ENCODE peak calls at places on chromosome 14, in six cellular contexts. E, H, I, W, P and T are unnamed samples.

GRCh38 chr14:102803139-102803538 is 25.9 kb downstream of the TRAF3 start:
- DNase-seq in E (no peak), H (no peak), I (no peak), W (no peak), P (no peak), T (no peak)

GRCh38 chr14:33679461-33680225 is 271.2 kb downstream of the EGLN3 start:
- DNase-seq in E (no peak), H (no peak), I (no peak), W (no peak), P (no peak), T (no peak)

GRCh38 chr14:69648480-69649414 is 37.4 kb downstream of the SUSD6 start:
- DNase-seq in E (no peak), H (no peak), I (no peak), W (no peak), P (no peak), T (no peak)

GRCh38 chr14:75771614-75772013 is 110.6 kb downstream of the TTLL5 start:
- DNase-seq in E (no peak), H (no peak), I (no peak), W (no peak), P (no peak), T (no peak)

GRCh38 chr14:56005580-56006053 is 112.6 kb upstream of the PELI2 start:
- DNase-seq in E (no peak), H (no peak), I (no peak), W (no peak), P (no peak), T (no peak)

GRCh38 chr14:104864267-104865068 is 600 bp upstream of the CEP170B start:
- DNase-seq in E (peak; percentile 91), H (peak; percentile 74), I (peak; percentile 55), W (peak; percentile 23), P (no peak), T (peak; percentile 88)

GRCh38 chr14:69687963-69688649 is 76.7 kb downstream of the SUSD6 start:
- DNase-seq in E (no peak), H (no peak), I (no peak), W (no peak), P (no peak), T (no peak)

GRCh38 chr14:58072288-58073071 is 79.5 kb downstream of the ARMH4 start:
- DNase-seq in E (no peak), H (no peak), I (peak; percentile 35), W (no peak), P (no peak), T (no peak)

GRCh38 chr14:93676416-93676958 is 111.8 kb downstream of the PRIMA1 start:
- DNase-seq in E (no peak), H (no peak), I (no peak), W (no peak), P (no peak), T (no peak)

GRCh38 chr14:68016243-68016914 is 196.8 kb downstream of the RAD51B start:
- DNase-seq in E (no peak), H (no peak), I (no peak), W (no peak), P (no peak), T (no peak)

GRCh38 chr14:104316121-104316722 is 177.8 kb downstream of the KIF26A start:
- DNase-seq in E (peak; percentile 71), H (no peak), I (no peak), W (no peak), P (no peak), T (no peak)

GRCh38 chr14:88562532-88562830 is 356 bp upstream of the ZC3H14 start:
- DNase-seq in E (no peak), H (no peak), I (no peak), W (no peak), P (no peak), T (no peak)

GRCh38 chr14:88562831-88563686 is at the start of gene ZC3H14:
- DNase-seq in E (peak; percentile 98), H (peak; percentile 90), I (peak; percentile 73), W (peak; percentile 91), P (peak; percentile 54), T (peak; percentile 93)

GRCh38 chr14:88556581-88556980 is 1.8 kb upstream of the PTPN21 start:
- DNase-seq in E (no peak), H (no peak), I (no peak), W (no peak), P (no peak), T (no peak)

GRCh38 chr14:88563845-88564244 is 1.0 kb downstream of the ZC3H14 start:
- DNase-seq in E (no peak), H (no peak), I (no peak), W (no peak), P (no peak), T (no peak)

GRCh38 chr14:88559852-88560251 is 3.0 kb upstream of the ZC3H14 start:
- DNase-seq in E (no peak), H (no peak), I (no peak), W (no peak), P (no peak), T (no peak)
- TF ChIP-seq CTCF in E (no peak), H (no peak), I (peak; percentile 48), W (peak; percentile 51), P (peak; percentile 25), T (peak; percentile 36)

DNA sequence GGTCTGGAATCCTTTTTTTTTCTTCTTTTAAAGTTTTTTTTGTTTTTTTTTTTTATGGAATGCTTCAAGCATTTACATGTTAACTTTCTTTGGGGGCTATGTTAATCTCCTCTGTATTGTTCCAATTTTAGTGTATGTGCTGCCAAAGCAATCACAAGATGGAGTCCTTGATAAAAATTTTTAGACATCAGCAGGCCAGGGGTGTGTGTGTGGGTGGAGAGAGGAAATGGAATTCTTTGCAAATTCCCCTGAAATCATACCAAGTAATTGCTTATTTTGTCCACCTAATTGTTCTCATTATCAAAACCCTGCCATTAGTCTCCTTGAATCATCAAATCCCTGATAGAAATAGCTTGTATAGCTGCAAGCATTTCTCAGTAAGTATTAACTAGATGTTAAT is 21.7 kb downstream of the RNF212B start:
- DNase-seq in E (no peak), H (no peak), I (no peak), W (no peak), P (no peak), T (no peak)
- H3K27me3 ChIP-seq in E (no peaks in the 10 kb centered on the region), H (no peaks in the 10 kb centered on the region), I (no peaks in the 10 kb centered on the region), W (peaks cover 21% of the 10 kb centered on the region), P (peaks cover 5% of the 10 kb centered on the region), T (no peaks in the 10 kb centered on the region)

DNA sequence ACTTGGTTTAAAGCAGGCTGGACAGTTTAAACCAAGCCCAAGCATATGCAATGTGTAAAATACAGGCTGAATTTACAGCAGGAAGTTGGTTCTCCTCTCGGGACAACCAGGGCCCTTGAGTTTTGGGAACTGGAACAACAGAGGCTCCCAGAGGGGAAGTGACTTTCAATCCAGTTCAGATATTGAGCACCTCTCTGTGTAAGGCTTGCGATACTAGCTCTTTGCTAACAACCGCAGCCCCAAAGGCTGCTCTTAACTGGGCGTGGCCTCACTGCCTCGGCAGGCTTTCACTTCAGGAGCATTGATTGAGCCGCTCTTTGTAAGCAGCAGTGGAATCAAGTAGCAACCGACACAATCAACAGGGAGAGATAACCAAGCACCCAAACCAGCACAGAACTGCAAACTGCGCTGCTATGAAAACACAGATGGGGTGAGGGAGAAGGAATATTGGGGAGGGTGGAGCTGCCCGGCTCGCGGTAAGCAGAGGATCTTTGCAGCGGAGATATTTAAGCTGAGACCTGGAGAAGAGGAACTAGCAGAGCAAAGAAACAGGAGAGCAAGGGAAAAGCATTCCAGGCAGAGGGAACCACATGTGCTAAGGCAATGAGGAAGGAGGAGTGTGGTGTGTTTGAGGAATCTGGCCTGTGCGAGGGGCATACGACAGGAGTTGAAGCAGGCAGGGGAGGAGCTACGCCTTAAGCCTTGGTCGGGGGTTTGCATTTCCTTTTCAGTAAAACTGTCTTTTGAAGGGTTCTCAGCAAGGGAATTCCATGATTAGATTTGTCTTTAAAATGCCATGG is 17.3 kb upstream of the YY1 start:
- DNase-seq in E (no peak), H (no peak), I (peak; percentile 44), W (peak; percentile 42), P (no peak), T (peak; percentile 79)
- H3K4me1 ChIP-seq in E (peaks cover 25% of the 10 kb centered on the region), H (peaks cover 24% of the 10 kb centered on the region), I (no peaks in the 10 kb centered on the region), W (peaks cover 25% of the 10 kb centered on the region), P (peaks cover 4% of the 10 kb centered on the region), T (peaks cover 24% of the 10 kb centered on the region)

GRCh38 chr14:24690492-24690891 is 56.5 kb upstream of the GZMB start:
- DNase-seq in E (no peak), H (no peak), I (no peak), W (no peak), P (no peak), T (no peak)
- TF ChIP-seq CTCF in E (no peak), H (no peak), I (no peak), W (no peak), P (no peak), T (no peak)

GRCh38 chr14:100726812-100727564 is at the start of gene DLK1:
- DNase-seq in E (peak; percentile 81), H (no peak), I (no peak), W (no peak), P (no peak), T (no peak)
- H3K27me3 ChIP-seq in E (peaks cover 6% of the 10 kb centered on the region), H (peaks cover 12% of the 10 kb centered on the region), I (peaks cover 16% of the 10 kb centered on the region), W (peaks cover 78% of the 10 kb centered on the region), P (peaks cover 37% of the 10 kb centered on the region), T (peaks cover 57% of the 10 kb centered on the region)

DNA sequence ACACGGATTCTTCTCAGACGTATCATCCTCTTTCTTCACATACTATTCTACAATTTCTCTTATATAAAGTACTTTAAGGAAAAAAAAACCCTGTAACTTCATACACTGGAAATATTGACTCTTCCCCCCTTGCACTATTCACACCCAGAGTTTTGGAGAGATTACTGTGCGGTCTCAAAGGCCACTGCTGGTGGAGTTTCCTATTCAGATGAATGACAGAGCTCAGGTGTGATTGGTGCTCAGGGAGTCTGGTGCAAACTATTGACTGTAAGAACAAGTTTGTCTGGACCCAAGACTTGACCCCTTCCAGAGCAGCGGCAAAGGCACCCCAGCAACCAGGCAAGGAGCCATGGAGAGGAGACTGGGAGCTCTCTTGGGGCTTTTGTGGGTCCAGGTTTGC is 187.5 kb upstream of the OR4E1 start:
- DNase-seq in E (no peak), H (no peak), I (no peak), W (no peak), P (no peak), T (no peak)
- H3K4me1 ChIP-seq in E (no peaks in the 10 kb centered on the region), H (no peaks in the 10 kb centered on the region), I (no peaks in the 10 kb centered on the region), W (no peaks in the 10 kb centered on the region), P (no peaks in the 10 kb centered on the region), T (no peaks in the 10 kb centered on the region)

GRCh38 chr14:99497894-99498293 is 16.7 kb downstream of the CCNK start:
- DNase-seq in E (no peak), H (no peak), I (no peak), W (no peak), P (no peak), T (peak; percentile 40)
- TF ChIP-seq CTCF in E (no peak), H (no peak), I (no peak), W (no peak), P (no peak), T (no peak)

DNA sequence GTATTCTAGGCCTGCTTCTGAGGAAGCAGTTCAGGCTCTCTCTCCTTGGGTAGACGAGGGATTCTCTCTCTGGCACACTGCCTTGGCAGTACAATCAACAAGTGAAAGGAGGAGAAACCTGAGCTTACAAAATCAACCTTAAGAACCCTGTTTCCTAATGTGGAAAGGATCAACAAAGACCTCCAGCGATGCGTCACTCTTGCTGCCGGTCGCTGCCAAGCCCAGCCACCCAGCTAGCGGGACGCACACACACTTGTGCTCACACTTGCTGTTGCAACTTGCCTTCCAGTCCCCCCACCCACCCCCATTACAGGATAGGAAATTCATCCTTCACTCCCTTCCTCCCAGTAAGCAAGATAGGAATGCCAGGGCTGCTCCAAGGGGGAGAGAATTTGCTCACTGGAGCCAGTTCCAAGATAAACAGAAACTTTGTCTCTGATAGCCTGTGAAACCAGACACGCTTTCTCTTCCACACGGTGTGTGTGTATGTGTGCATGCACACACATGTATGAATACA is 144.3 kb downstream of the BCL11B start:
- DNase-seq in E (peak; percentile 63), H (peak; percentile 64), I (peak; percentile 56), W (no peak), P (no peak), T (peak; percentile 47)
- H3K27me3 ChIP-seq in E (no peaks in the 10 kb centered on the region), H (no peaks in the 10 kb centered on the region), I (no peaks in the 10 kb centered on the region), W (peaks cover 3% of the 10 kb centered on the region), P (no peaks in the 10 kb centered on the region), T (no peaks in the 10 kb centered on the region)